ENCODE peak calls at places on chromosomes 5 and 9, in seven cellular contexts. W is stimulated activated naive CD4-positive, alpha-beta T cell; D is frontal cortex; M is globus pallidus; I is stimulated activated naive CD8-positive, alpha-beta T cell treated with anti-CD3 and anti-CD28 coated beads, Interleukin-15, Interleukin-2, amounts not matched to agents 100 U/mL and 50 U/mL, for 24 hours; Y is hypothalamus; J is HS-5. F is an unnamed sample.
A peak's percentile ranks its signal among the peaks of the same experiment; 100 is the strongest.

GRCh38 chr9:116499986-116500871 is 186.9 kb upstream of the TRIM32 start:
- DNase-seq in I (no peak), Y (no peak), D (no peak), M (no peak), W (no peak), J (peak; percentile 56), F (no peak)

GRCh38 chr5:78661044-78661443 is 12.5 kb upstream of the LHFPL2 start:
- DNase-seq in J (no peak), I (no peak), D (no peak), M (no peak), W (no peak), Y (no peak), F (no peak)

GRCh38 chr9:85262333-85262732 is 479.4 kb downstream of the AGTPBP1 start:
- DNase-seq in Y (no peak), D (no peak), M (no peak), I (no peak), W (no peak), J (peak; percentile 33), F (no peak)

GRCh38 chr5:56003179-56003578 is 8.4 kb upstream of the IL6ST start:
- DNase-seq in I (no peak), W (no peak), J (no peak), D (no peak), M (no peak), Y (no peak), F (no peak)

GRCh38 chr9:72485821-72486605 is 35.4 kb upstream of the TMC1 start:
- DNase-seq in Y (peak; percentile 2), I (no peak), M (peak; percentile 76), W (no peak), J (no peak), D (no peak), F (no peak)

GRCh38 chr5:54309237-54309636 is 1.1 kb downstream of the ARL15 start:
- DNase-seq in D (no peak), W (no peak), I (no peak), Y (no peak), J (no peak), M (peak; percentile 37), F (no peak)

GRCh38 chr9:70835323-70835722 is 286.1 kb downstream of the TRPM3 start:
- DNase-seq in D (no peak), I (no peak), W (no peak), J (peak; percentile 31), Y (no peak), M (no peak), F (no peak)

GRCh38 chr9:32339424-32339823 is 45.0 kb upstream of the ACO1 start:
- DNase-seq in W (no peak), J (no peak), I (no peak), Y (no peak), M (no peak), D (no peak), F (no peak)

GRCh38 chr5:175579742-175580432 is 78.0 kb upstream of the HRH2 start:
- DNase-seq in I (no peak), W (no peak), J (no peak), Y (no peak), M (no peak), D (no peak), F (no peak)

GRCh38 chr9:113807173-113808061 is 68.7 kb upstream of the ZNF618 start:
- DNase-seq in Y (peak; percentile 9), I (peak; percentile 30), W (peak; percentile 5), J (no peak), M (peak; percentile 46), D (peak; percentile 65), F (peak; percentile 28)

GRCh38 chr5:45862763-45863162 is 166.6 kb upstream of the HCN1 start:
- DNase-seq in W (no peak), M (no peak), D (no peak), J (no peak), Y (no peak), I (no peak), F (no peak)

GRCh38 chr9:128104171-128104618 is 23.3 kb downstream of the PTGES2 start:
- DNase-seq in Y (no peak), I (no peak), M (no peak), D (no peak), W (no peak), J (no peak), F (no peak)

GRCh38 chr9:137028281-137029057 is 432 bp upstream of the ABCA2 start:
- DNase-seq in W (peak; percentile 56), D (peak; percentile 82), M (peak; percentile 78), J (no peak), Y (peak; percentile 54), I (peak; percentile 76), F (peak; percentile 68)

GRCh38 chr5:126433708-126434107 is 10.5 kb downstream of the GRAMD2B start:
- DNase-seq in M (peak; percentile 70), W (no peak), I (no peak), J (no peak), Y (no peak), D (no peak), F (no peak)

GRCh38 chr9:129686736-129687135 is 21.3 kb downstream of the PRRX2 start:
- DNase-seq in J (no peak), Y (no peak), W (no peak), D (no peak), M (no peak), I (no peak), F (no peak)

GRCh38 chr9:3735251-3735650 is 209.4 kb upstream of the RFX3 start:
- DNase-seq in W (no peak), D (no peak), Y (no peak), J (no peak), I (no peak), M (no peak), F (no peak)

GRCh38 chr5:59758566-59758965 is 135.0 kb downstream of the PDE4D start:
- DNase-seq in Y (no peak), I (no peak), D (no peak), M (no peak), J (no peak), W (no peak), F (no peak)

GRCh38 chr5:111997308-111998159 is 240.5 kb upstream of the NREP start:
- DNase-seq in J (peak; percentile 98), W (no peak), D (no peak), Y (no peak), M (no peak), I (peak; percentile 8), F (no peak)

GRCh38 chr5:118679123-118679940 is 309.0 kb downstream of the DTWD2 start:
- DNase-seq in I (no peak), M (no peak), Y (no peak), J (no peak), W (no peak), D (no peak), F (no peak)

GRCh38 chr5:57896596-57896995 is 414.0 kb upstream of the ACTBL2 start:
- DNase-seq in Y (no peak), I (no peak), M (no peak), W (no peak), D (no peak), J (no peak), F (no peak)

F was measured in caudate nucleus.